ENCODE peak calls at places on chromosomes 1 and 21, in eight cellular contexts. A, S, V, I, N, L, E and D are unnamed samples.
A peak's percentile ranks its signal among the peaks of the same experiment; 100 is the strongest.

GRCh38 chr1:151539321-151540020 is 638 bp upstream of the TUFT1 start:
- DNase-seq in L (no peak), N (peak; percentile 23), E (peak; percentile 97), S (peak; percentile 63), I (peak; percentile 84), V (peak; percentile 11), A (peak; percentile 87), D (peak; percentile 76)

GRCh38 chr1:225318706-225319575 is 108.9 kb downstream of the LBR start:
- DNase-seq in E (no peak), V (no peak), I (peak; percentile 32), L (peak; percentile 8), A (no peak), N (peak; percentile 66), S (peak; percentile 59), D (peak; percentile 57)

GRCh38 chr1:14739433-14739832 is 140.9 kb downstream of the KAZN start:
- DNase-seq in E (no peak), I (no peak), N (no peak), A (no peak), S (no peak), V (no peak), L (no peak), D (peak; percentile 66)

GRCh38 chr1:199054706-199055105 is 415.9 kb downstream of the PTPRC start:
- DNase-seq in A (no peak), N (no peak), S (no peak), V (no peak), E (no peak), I (no peak), L (no peak), D (no peak)

GRCh38 chr1:97270508-97271307 is 549.1 kb downstream of the PTBP2 start:
- DNase-seq in L (no peak), A (no peak), I (peak; percentile 43), S (no peak), E (no peak), V (no peak), N (no peak), D (no peak)

GRCh38 chr21:39852021-39852721 is 15.1 kb upstream of the PCP4 start:
- DNase-seq in I (no peak), N (no peak), A (no peak), E (no peak), L (no peak), V (no peak), S (no peak), D (no peak)

GRCh38 chr1:89085781-89086180 is 20.8 kb upstream of the GBP1 start:
- DNase-seq in N (no peak), L (peak; percentile 35), A (no peak), V (no peak), I (peak; percentile 72), E (peak; percentile 48), S (no peak), D (peak; percentile 57)

GRCh38 chr21:15159382-15160020 is 94.7 kb upstream of the NRIP1 start:
- DNase-seq in I (no peak), N (no peak), E (no peak), A (no peak), S (no peak), V (no peak), L (no peak), D (peak; percentile 7)

GRCh38 chr1:228293816-228294500 is 86.1 kb downstream of the OBSCN start:
- DNase-seq in V (no peak), A (peak; percentile 11), S (no peak), E (no peak), N (no peak), I (no peak), L (no peak), D (no peak)

GRCh38 chr1:200962631-200963030 is 60.9 kb downstream of the KIF21B start:
- DNase-seq in I (no peak), N (no peak), A (no peak), L (no peak), S (no peak), V (no peak), E (no peak), D (no peak)

GRCh38 chr1:228033376-228033775 is 26.6 kb downstream of the WNT3A start:
- DNase-seq in V (no peak), L (no peak), S (no peak), E (no peak), N (no peak), A (no peak), I (no peak), D (no peak)

GRCh38 chr1:109438798-109439297 is 12.6 kb upstream of the PSMA5 start:
- DNase-seq in L (no peak), N (no peak), I (peak; percentile 96), S (peak; percentile 24), V (no peak), E (no peak), A (no peak), D (peak; percentile 47)

GRCh38 chr1:19028110-19028509 is 71.6 kb upstream of the IFFO2 start:
- DNase-seq in L (no peak), E (peak; percentile 15), N (no peak), V (no peak), S (no peak), A (no peak), I (no peak), D (no peak)

GRCh38 chr1:157419845-157420542 is 132.3 kb downstream of the FCRL5 start:
- DNase-seq in S (no peak), N (no peak), I (no peak), A (no peak), E (no peak), L (no peak), V (no peak), D (no peak)

GRCh38 chr1:3365519-3366158 is 88.8 kb upstream of the ARHGEF16 start:
- DNase-seq in A (no peak), S (no peak), I (no peak), N (no peak), L (no peak), V (no peak), E (no peak), D (no peak)

GRCh38 chr1:5915587-5916571 is 76.3 kb downstream of the NPHP4 start:
- DNase-seq in N (peak; percentile 10), V (peak; percentile 49), E (no peak), L (peak; percentile 12), A (peak; percentile 73), S (peak; percentile 40), I (peak; percentile 58), D (peak; percentile 48)

GRCh38 chr21:45318556-45319341 is 31.1 kb upstream of the POFUT2 start:
- DNase-seq in I (no peak), V (no peak), E (no peak), A (peak; percentile 60), L (no peak), N (no peak), S (peak; percentile 82), D (no peak)

GRCh38 chr1:151729157-151729965 is 8.0 kb downstream of the RIIAD1 start:
- DNase-seq in V (no peak), L (no peak), A (no peak), I (no peak), E (no peak), N (no peak), S (no peak), D (no peak)

GRCh38 chr1:245310605-245311531 is 156.1 kb downstream of the KIF26B start:
- DNase-seq in N (no peak), E (no peak), L (no peak), S (no peak), I (no peak), V (peak; percentile 19), A (peak; percentile 74), D (peak; percentile 38)

GRCh38 chr1:22747021-22747734 is 36.5 kb downstream of the EPHB2 start:
- DNase-seq in L (no peak), E (no peak), I (peak; percentile 70), A (no peak), N (no peak), V (no peak), S (peak; percentile 71), D (no peak)

GRCh38 chr1:82562448-82562847 is 761.7 kb downstream of the ADGRL2 start:
- DNase-seq in V (no peak), A (no peak), S (no peak), N (no peak), E (no peak), I (no peak), L (no peak), D (no peak)